ENCODE peak calls at places on chromosomes 4 and X, in four cellular contexts. N, K, D and G are unnamed samples.

GRCh38 chr4:165873298-165874071 is 448 bp downstream of the TLL1 start:
- DNase-seq in N (peak), K (peak), D (peak), G (no peak)

GRCh38 chrX:140918398-140919043 is 83.9 kb upstream of the SPANXB1 start:
- DNase-seq in N (peak), K (no peak), D (no peak), G (no peak)

GRCh38 chr4:11894976-11895375 is 466.3 kb upstream of the HS3ST1 start:
- DNase-seq in N (no peak), K (no peak), D (no peak), G (no peak)

GRCh38 chrX:30301977-30302376 is 7.2 kb downstream of the NR0B1 start:
- DNase-seq in N (peak), K (no peak), D (no peak), G (no peak)

GRCh38 chr4:106502106-106502699 is 133.6 kb upstream of the GIMD1 start:
- DNase-seq in N (peak), K (no peak), D (peak), G (no peak)

GRCh38 chrX:63929608-63930007 is 144.6 kb upstream of the ARHGEF9 start:
- DNase-seq in N (no peak), K (no peak), D (no peak), G (no peak)

GRCh38 chrX:31266172-31267076 is 194.6 kb upstream of the FTHL17 start:
- DNase-seq in N (peak), K (peak), D (peak), G (no peak)

GRCh38 chr4:83114576-83114975 is at the start of gene PLAC8:
- DNase-seq in N (peak), K (no peak), D (no peak), G (no peak)

GRCh38 chrX:153792368-153792767 is 1.8 kb downstream of the IDH3G start:
- DNase-seq in N (no peak), K (no peak), D (no peak), G (no peak)

GRCh38 chrX:153793291-153793690 is 884 bp downstream of the IDH3G start:
- DNase-seq in N (no peak), K (no peak), D (no peak), G (no peak)

GRCh38 chrX:153794897-153795816 is 689 bp downstream of the SSR4 start:
- DNase-seq in N (no peak), K (no peak), D (no peak), G (peak)

GRCh38 chrX:153791104-153791852 is 2.9 kb downstream of the IDH3G start:
- DNase-seq in N (no peak), K (no peak), D (no peak), G (no peak)

DNA sequence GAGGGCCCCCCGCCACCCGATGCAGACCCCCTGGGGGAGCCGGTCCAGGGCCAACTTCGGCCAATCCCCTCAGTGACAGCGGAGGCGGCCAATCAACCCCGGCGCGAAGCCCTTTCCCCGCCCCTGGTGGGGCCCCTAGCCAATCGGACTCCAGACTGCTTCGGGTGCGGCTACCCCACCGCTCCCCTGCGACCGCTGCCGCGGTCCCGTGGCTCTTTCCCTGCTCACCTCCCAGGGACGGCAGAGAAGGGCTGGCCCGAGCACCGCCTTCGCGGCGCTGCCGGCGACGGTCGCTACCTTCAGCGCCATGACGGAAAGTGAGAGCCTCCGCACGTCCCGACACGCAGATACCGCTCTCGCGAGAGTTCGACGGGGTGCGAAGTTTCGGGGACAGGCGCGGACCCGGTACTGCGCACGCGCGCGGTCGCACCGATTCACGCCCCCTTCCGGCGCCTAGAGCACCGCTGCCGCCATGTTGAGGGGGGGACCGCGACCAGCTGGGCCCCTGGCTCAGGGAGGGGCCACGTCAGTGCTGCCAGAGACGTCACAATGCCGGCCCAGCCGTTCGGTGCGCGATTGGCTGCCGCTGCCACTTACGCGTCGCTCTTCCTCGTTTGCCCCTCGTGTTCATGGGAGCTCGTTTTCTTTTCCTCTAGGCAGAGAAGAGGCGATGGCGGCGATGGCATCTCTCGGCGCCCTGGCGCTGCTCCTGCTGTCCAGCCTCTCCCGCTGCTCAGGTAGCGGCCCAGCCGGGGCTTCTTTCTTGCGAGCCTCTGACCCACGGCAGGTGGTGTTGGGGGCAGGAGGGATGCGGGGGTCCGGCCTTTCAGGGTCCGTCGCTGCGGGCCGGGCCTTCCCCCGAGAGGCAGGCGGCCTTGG is at the start of the genes IDH3G and SSR4:
- DNase-seq in N (peak), K (peak), D (peak), G (peak)
- TF ChIP-seq CTCF in N (no peak), K (no peak), D (peak), G (no peak)

DNA sequence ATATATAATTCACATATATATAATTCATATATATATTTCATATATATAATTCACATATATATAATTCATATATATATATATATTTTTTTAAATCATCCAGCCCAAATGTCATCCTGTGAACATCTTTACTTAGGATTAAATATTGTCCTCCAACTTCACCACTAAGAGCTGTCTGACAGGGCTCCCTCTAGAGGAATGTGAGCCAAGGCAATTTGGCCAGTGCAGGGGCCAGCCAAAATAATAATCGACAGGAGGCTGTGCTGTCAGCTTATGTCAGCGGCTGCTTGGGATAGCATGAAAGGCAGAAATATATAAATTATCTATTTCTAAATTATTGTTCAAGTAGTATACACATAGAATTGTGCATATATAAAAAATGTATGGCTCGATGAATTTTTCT is 29.5 kb downstream of the EGFL6 start:
- DNase-seq in N (no peak), K (no peak), D (no peak), G (no peak)
- TF ChIP-seq CTCF in N (no peak), K (no peak), D (peak), G (no peak)

GRCh38 chr4:105227054-105227453 is 80.4 kb downstream of the TET2 start:
- DNase-seq in N (no peak), K (no peak), D (no peak), G (no peak)
- TF ChIP-seq CTCF in N (no peak), K (no peak), D (no peak), G (no peak)

GRCh38 chrX:2652106-2652505 is 39.0 kb upstream of the CD99 start:
- DNase-seq in N (no peak), K (no peak), D (no peak), G (no peak)
- TF ChIP-seq CTCF in N (no peak), K (no peak), D (peak), G (no peak)

GRCh38 chrX:119693032-119693995 is at the start of gene SEPTIN6:
- DNase-seq in N (peak), K (peak), D (peak), G (peak)
- TF ChIP-seq CTCF in N (no peak), K (peak), D (peak), G (no peak)